ENCODE peak calls at places on chromosomes 6 and 20, in six cellular contexts. I is IMR-90; C is AG04450; M is effector memory CD4-positive, alpha-beta T cell; H is HCT116; S is WERI-Rb-1. G is an unnamed sample. For H3K27me3, the result is how much of the 10 kb centered on the place peaks cover.

GRCh38 chr20:8218861-8219260 is 86.8 kb downstream of the PLCB1 start:
- DNase-seq in I (peak), C (peak), M (no peak), H (no peak), S (no peak), G (no peak)

GRCh38 chr6:33904050-33904827 is 100.4 kb upstream of the MLN start:
- DNase-seq in I (no peak), C (no peak), M (peak), H (no peak), S (peak), G (peak)

GRCh38 chr6:143279385-143279784 is 171.1 kb downstream of the ADAT2 start:
- DNase-seq in I (peak), C (no peak), M (no peak), H (peak), S (peak), G (no peak)

GRCh38 chr20:36836591-36837329 is 39.2 kb upstream of the TLDC2 start:
- DNase-seq in I (peak), C (no peak), M (no peak), H (peak), S (peak), G (no peak)

GRCh38 chr6:118892248-118893094 is 1.5 kb upstream of the ASF1A start:
- DNase-seq in I (no peak), C (no peak), M (no peak), H (no peak), S (no peak), G (no peak)

GRCh38 chr6:7100072-7100750 is 7.5 kb upstream of the RREB1 start:
- DNase-seq in I (no peak), C (no peak), M (no peak), H (no peak), S (no peak), G (no peak)

GRCh38 chr6:24522090-24522820 is 27.5 kb downstream of the ALDH5A1 start:
- DNase-seq in I (peak), C (no peak), M (no peak), H (no peak), S (no peak), G (no peak)

GRCh38 chr20:49347156-49347555 is 69.3 kb upstream of the ZNFX1 start:
- DNase-seq in I (no peak), C (no peak), M (no peak), H (no peak), S (no peak), G (no peak)

GRCh38 chr6:39980839-39981580 is 46.7 kb upstream of the MOCS1 start:
- DNase-seq in I (peak), C (no peak), M (no peak), H (peak), S (peak), G (no peak)

GRCh38 chr6:2434911-2435310 is 189.5 kb upstream of the GMDS start:
- DNase-seq in I (no peak), C (no peak), M (no peak), H (no peak), S (no peak), G (no peak)

GRCh38 chr20:60967431-60968316 is 284.4 kb upstream of the CDH4 start:
- DNase-seq in I (no peak), C (no peak), M (no peak), H (no peak), S (no peak), G (no peak)

GRCh38 chr20:60968853-60969720 is 283.0 kb upstream of the CDH4 start:
- DNase-seq in I (no peak), C (no peak), M (no peak), H (no peak), S (no peak), G (no peak)

GRCh38 chr20:60966766-60967165 is 285.3 kb upstream of the CDH4 start:
- DNase-seq in I (no peak), C (no peak), M (no peak), H (no peak), S (no peak), G (no peak)

GRCh38 chr20:60974022-60974421 is 278.0 kb upstream of the CDH4 start:
- DNase-seq in I (no peak), C (no peak), M (no peak), H (no peak), S (no peak), G (no peak)

GRCh38 chr20:60970601-60971000 is 281.5 kb upstream of the CDH4 start:
- DNase-seq in I (no peak), C (no peak), M (no peak), H (no peak), S (no peak), G (no peak)
- H3K27me3 ChIP-seq in I (under half), C (under half), M (under half), H (under half), S (half or more), G (under half)

GRCh38 chr6:106318851-106319250 is 6.7 kb downstream of the ATG5 start:
- DNase-seq in I (no peak), C (no peak), M (no peak), H (no peak), S (no peak), G (no peak)

GRCh38 chr6:106315765-106316375 is 9.7 kb downstream of the ATG5 start:
- DNase-seq in I (no peak), C (no peak), M (no peak), H (no peak), S (no peak), G (no peak)

GRCh38 chr6:106321940-106322339 is 3.6 kb downstream of the ATG5 start:
- DNase-seq in I (no peak), C (no peak), M (no peak), H (no peak), S (no peak), G (no peak)

GRCh38 chr6:106318061-106318460 is 7.5 kb downstream of the ATG5 start:
- DNase-seq in I (no peak), C (no peak), M (no peak), H (no peak), S (no peak), G (no peak)

DNA sequence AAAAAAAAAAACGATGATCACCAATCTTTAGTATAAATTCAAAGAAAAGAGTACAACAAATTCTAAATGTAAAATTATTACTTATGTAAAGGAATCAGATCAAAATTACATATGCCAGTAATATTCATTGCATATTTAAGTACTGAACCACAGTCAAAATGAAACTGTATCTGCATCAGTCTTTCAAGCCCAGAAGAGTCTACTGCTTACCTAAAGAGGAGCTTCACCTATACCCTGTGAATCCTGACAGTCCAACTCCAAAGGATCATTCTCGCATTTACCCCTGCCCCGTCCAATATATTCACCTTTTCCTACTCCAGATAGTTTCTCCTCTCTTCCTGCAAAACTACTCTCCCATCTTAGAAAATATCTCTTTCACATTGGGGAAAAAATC is 9.2 kb downstream of the ATG5 start:
- DNase-seq in I (no peak), C (no peak), M (no peak), H (no peak), S (no peak), G (no peak)
- H3K27me3 ChIP-seq in I (under half), C (under half), M (under half), H (under half), S (under half), G (under half)

GRCh38 chr20:20229595-20229994 is 138.3 kb upstream of the INSM1 start:
- DNase-seq in I (no peak), C (no peak), M (no peak), H (no peak), S (no peak), G (no peak)
- H3K27me3 ChIP-seq in I (under half), C (under half), M (under half), H (under half), S (under half), G (under half)

DNA sequence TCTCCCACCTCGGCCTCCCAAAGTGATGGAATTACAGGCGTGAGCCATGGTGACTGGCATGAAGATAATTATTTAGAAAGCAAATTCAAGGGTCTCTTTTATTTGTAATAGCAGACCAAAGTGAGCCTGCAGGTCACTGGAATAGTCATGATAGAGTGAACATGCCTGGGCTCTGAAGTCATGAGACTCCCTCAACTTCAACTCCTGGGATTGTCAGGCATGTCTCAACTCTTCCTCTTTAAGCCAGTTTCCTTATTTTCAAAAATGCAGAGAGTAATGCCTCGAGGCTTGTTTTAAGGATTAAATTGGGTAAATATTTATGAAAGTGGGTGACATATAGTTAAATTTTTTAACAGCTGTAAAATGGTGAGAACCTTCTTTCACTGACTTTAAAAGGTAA is 22.7 kb upstream of the HECA start:
- DNase-seq in I (peak), C (no peak), M (no peak), H (no peak), S (no peak), G (no peak)
- H3K27me3 ChIP-seq in I (under half), C (under half), M (under half), H (under half), S (under half), G (under half)

DNA sequence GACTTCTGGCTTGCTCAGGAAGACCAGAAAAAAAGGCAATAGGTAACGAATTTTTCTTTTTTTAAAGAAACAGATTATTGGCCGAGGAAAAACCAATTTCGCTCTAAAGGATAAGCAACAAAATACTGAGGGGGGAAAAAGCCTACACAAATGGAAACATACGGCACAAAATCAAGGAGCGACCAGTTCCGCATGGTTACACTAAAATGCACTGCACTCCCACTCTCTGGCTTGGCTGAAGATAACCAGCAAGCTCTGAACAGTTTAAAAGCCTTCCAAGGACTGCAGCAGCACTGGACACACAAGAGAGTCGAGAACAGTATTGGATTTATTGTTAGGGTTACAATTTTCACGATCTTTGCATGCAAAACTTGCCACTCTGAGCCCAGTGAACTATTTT is 881 bp upstream of the MAP7 start:
- DNase-seq in I (no peak), C (no peak), M (no peak), H (no peak), S (no peak), G (no peak)
- H3K27me3 ChIP-seq in I (under half), C (under half), M (under half), H (under half), S (under half), G (under half)

GRCh38 chr20:63139856-63140255 is 76.1 kb downstream of the YTHDF1 start:
- DNase-seq in I (no peak), C (no peak), M (no peak), H (no peak), S (no peak), G (no peak)
- H3K27me3 ChIP-seq in I (under half), C (under half), M (under half), H (under half), S (under half), G (under half)

GRCh38 chr6:13012271-13012670 is 295.7 kb downstream of the PHACTR1 start:
- DNase-seq in I (no peak), C (no peak), M (no peak), H (no peak), S (no peak), G (no peak)

GRCh38 chr6:13013681-13014550 is 297.3 kb downstream of the PHACTR1 start:
- DNase-seq in I (no peak), C (no peak), M (no peak), H (no peak), S (no peak), G (no peak)

GRCh38 chr6:13009465-13009864 is 292.9 kb downstream of the PHACTR1 start:
- DNase-seq in I (no peak), C (no peak), M (no peak), H (no peak), S (no peak), G (no peak)

GRCh38 chr6:13012977-13013680 is 296.6 kb downstream of the PHACTR1 start:
- DNase-seq in I (no peak), C (no peak), M (no peak), H (no peak), S (no peak), G (no peak)

DNA sequence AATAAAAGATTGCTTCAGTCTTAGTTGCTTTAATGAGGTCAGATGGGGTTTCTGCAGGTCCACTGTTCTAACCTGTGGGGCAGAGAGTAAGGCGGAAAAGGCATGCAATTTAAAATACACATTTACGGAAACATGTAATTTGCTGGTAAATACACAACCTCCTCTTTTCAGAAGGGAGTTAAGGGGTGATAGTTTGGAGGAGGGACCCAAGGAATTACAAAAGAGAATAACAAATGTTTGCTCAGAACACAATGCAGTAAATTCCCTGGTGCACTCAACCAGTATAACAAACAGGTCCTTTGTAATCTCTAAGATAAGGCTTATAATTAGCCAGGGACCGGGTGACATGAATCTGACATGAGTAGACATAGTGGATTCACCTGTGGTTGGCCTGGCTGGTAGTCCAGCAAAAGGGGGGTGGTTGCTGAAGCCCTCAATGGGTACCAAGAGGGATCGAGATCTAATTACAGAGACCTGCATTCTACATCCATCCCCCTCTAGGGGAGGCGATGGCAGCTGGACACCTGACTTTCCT is 295.1 kb downstream of the PHACTR1 start:
- DNase-seq in I (no peak), C (no peak), M (no peak), H (no peak), S (no peak), G (no peak)
- H3K27me3 ChIP-seq in I (under half), C (under half), M (under half), H (under half), S (under half), G (under half)

GRCh38 chr20:46293084-46293483 is 15.2 kb downstream of the CDH22 start:
- DNase-seq in I (peak), C (peak), M (no peak), H (no peak), S (no peak), G (no peak)
- H3K27me3 ChIP-seq in I (under half), C (under half), M (under half), H (under half), S (under half), G (under half)

DNA sequence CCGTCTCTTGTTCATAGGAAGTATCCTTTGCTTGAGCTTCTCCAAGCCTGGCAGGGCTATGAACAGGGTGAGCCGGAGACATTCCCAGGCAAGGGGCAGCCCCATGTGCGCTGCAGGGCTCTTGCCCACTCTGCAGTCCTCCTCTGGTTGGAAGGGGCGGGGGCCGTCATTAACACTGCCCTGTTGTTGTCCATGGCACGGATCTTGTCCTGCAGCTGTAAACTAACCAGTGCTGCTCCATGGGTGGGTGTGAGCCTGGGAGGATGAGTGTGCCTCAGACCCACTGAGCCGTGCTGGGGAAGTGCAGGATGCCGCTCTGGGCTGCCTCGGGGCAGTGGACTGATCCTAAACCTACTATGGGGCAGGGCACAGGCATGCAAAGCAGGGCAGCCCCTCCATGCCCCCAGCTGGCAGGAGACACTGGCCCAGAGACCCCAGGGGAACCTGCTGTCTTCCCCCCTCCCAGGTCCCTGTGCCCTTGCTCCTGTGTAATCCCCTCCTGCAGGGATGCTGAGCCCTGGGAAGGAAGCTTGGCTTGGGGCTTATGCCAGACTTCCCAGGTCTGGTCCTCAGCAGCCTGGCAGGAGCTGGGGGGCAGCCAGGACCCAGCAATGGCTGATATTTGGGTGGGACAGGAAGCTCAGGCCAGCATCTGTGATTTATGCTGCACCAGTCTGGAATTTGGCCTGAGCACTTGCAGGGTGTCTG is 8.5 kb downstream of the EBF4 start:
- DNase-seq in I (no peak), C (no peak), M (no peak), H (no peak), S (no peak), G (no peak)
- H3K27me3 ChIP-seq in I (under half), C (half or more), M (under half), H (under half), S (under half), G (under half)

DNA sequence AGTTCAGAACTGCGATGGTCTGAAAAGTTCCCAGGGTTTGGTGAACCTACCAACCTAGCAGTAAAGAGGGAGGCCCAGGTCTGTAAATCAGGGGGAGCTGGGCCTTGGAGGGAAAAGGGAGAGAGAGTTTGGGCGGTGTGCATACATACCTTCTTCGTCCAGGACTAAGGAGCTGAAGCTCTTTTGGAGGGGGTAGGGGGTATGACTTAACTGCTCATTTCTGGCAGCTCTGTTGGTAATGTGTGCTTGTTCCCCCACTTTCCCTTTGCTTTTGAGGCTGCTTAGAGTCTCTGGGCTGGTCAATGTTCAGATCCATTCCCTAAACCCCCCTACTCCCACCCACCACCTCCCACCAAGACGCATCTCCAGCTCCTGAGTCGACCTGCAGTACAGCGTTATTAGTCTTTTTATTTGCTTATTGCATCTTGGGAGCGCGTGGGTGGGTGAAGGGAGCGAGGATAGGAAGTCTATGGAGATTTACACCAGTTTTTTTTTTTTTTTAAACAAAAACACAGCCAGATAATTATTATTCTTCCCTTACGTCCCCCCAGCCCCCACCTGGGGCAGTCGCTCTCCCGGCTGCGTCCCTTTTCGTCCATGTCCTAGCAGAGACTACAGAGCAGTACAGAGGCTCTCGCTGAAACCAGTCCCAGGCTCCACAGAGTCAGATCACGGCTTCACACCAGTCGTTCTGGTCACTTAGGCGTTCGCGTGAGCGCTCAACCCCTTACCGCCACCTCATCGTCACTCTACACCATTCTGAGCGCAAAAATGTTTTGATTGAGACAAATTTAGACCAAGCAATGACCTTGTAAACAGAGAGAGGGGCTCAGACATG is 894 bp upstream of the PRRT1 start:
- DNase-seq in I (peak), C (no peak), M (no peak), H (no peak), S (no peak), G (no peak)
- H3K27me3 ChIP-seq in I (under half), C (under half), M (under half), H (under half), S (under half), G (under half)